ENCODE peak calls at places on chromosomes 7 and 10, in seven cellular contexts. U, M, T, G, B, C and O are unnamed samples.

GRCh38 chr7:156993021-156993924 is 17.2 kb downstream of the MNX1 start:
- DNase-seq in U (no peak), M (no peak), T (no peak), G (no peak), B (no peak), C (no peak), O (no peak)

GRCh38 chr7:1979591-1980560 is 252.9 kb downstream of the MAD1L1 start:
- DNase-seq in U (no peak), M (no peak), T (no peak), G (no peak), B (no peak), C (peak; percentile 61), O (peak; percentile 49)

GRCh38 chr10:51765284-51765971 is 66.0 kb upstream of the CSTF2T start:
- DNase-seq in U (no peak), M (no peak), T (no peak), G (no peak), B (no peak), C (no peak), O (no peak)

GRCh38 chr7:18693401-18693800 is 197.9 kb downstream of the HDAC9 start:
- DNase-seq in U (no peak), M (no peak), T (peak; percentile 43), G (peak; percentile 89), B (peak; percentile 56), C (peak; percentile 62), O (peak; percentile 21)

GRCh38 chr10:118238573-118239240 is 103.4 kb downstream of the FAM204A start:
- DNase-seq in U (no peak), M (no peak), T (no peak), G (peak; percentile 8), B (peak; percentile 44), C (no peak), O (no peak)

GRCh38 chr7:156975620-156976019 is 26.1 kb downstream of the NOM1 start:
- DNase-seq in U (no peak), M (no peak), T (no peak), G (no peak), B (no peak), C (peak; percentile 10), O (no peak)

GRCh38 chr10:52353960-52354394 is 39.9 kb downstream of the DKK1 start:
- DNase-seq in U (no peak), M (no peak), T (no peak), G (peak; percentile 73), B (peak; percentile 59), C (no peak), O (no peak)

GRCh38 chr10:44316187-44316921 is 68.5 kb downstream of the CXCL12 start:
- DNase-seq in U (no peak), M (peak; percentile 11), T (peak; percentile 16), G (no peak), B (no peak), C (peak; percentile 97), O (no peak)

GRCh38 chr7:5425507-5426225 is 2.0 kb upstream of the TNRC18 start:
- DNase-seq in U (peak; percentile 71), M (no peak), T (peak; percentile 89), G (peak; percentile 89), B (peak; percentile 77), C (peak; percentile 89), O (peak; percentile 69)

GRCh38 chr10:18113881-18114280 is 26.3 kb upstream of the CACNB2 start:
- DNase-seq in U (no peak), M (no peak), T (no peak), G (no peak), B (no peak), C (no peak), O (no peak)

GRCh38 chr7:7181519-7182155 is 707 bp upstream of the C1GALT1 start:
- DNase-seq in U (no peak), M (peak; percentile 49), T (peak; percentile 49), G (peak; percentile 28), B (no peak), C (peak; percentile 72), O (peak; percentile 16)

GRCh38 chr10:120423350-120424197 is 33.5 kb upstream of the PLPP4 start:
- DNase-seq in U (no peak), M (no peak), T (peak; percentile 67), G (peak; percentile 13), B (peak; percentile 61), C (peak; percentile 81), O (peak; percentile 54)

GRCh38 chr7:41891967-41892755 is 189.3 kb upstream of the INHBA start:
- DNase-seq in U (no peak), M (no peak), T (peak; percentile 28), G (no peak), B (no peak), C (peak; percentile 86), O (no peak)

GRCh38 chr10:76037531-76037930 is 606.1 kb downstream of the LRMDA start:
- DNase-seq in U (no peak), M (no peak), T (no peak), G (no peak), B (no peak), C (no peak), O (no peak)

GRCh38 chr7:96546426-96546825 is 163.2 kb downstream of the SEM1 start:
- DNase-seq in U (no peak), M (no peak), T (no peak), G (no peak), B (peak; percentile 3), C (no peak), O (no peak)

GRCh38 chr7:103338864-103339263 is 5.7 kb downstream of the DNAJC2 start:
- DNase-seq in U (no peak), M (no peak), T (no peak), G (no peak), B (no peak), C (no peak), O (no peak)

GRCh38 chr7:153245809-153246208 is 486.3 kb downstream of the ACTR3B start:
- DNase-seq in U (no peak), M (no peak), T (no peak), G (no peak), B (no peak), C (no peak), O (no peak)

GRCh38 chr7:142469653-142470335 is 211.9 kb upstream of the PRSS58 start:
- DNase-seq in U (no peak), M (no peak), T (no peak), G (no peak), B (no peak), C (no peak), O (no peak)

DNA sequence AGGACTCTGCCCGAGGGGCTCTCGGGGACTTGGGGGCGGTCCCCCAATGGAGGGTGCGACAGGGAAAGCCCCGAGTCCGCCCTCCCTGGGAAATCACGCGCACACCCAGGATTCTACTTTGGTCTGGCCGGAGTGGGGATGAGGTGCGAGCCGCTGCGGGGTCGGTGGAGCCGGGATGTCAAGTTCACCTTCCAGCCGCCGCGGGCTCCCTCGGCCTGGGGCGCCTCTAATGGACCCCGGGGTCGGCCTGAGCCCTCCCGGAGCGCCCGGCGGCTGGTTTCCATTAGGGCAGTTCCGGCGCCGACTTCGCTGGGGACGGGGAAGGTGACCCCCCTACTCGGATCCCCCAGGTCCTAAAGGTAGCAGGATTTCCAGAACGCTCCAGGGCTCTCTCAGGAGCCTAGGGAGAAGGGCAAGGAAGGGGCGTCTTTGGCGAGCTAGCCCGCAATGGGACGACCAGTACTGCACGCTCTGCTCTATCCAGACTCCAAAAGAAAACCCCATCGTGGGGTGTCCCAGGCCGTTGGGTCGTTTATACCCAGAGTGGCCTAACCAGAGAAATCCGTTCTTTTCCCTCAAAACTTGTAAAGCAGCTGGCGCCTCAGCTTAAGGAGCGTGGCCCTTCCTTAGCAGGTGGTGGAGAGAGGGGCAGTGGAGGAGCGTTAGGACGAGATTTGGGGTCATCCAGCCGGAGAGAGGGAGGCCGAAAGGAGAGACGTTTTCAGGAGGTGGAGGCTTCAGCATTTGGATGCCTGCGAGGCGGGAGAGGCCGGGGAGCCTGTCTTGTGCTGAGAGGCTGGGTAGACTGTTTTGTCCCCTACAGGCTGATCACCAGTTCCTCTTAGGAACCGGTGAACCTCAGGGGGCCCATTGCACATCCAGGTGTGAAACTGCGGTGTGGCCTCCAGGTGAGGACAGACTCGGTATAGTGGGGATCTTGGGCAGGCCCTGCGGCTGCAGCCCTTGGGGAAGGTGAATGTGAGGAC is 860 bp upstream of the WDR86 start:
- DNase-seq in U (no peak), M (peak; percentile 54), T (peak; percentile 71), G (no peak), B (no peak), C (peak; percentile 86), O (no peak)
- H3K27me3 ChIP-seq in U (peaks cover 97% of the 10 kb centered on the region), M (peaks cover 6% of the 10 kb centered on the region), T (peaks cover 82% of the 10 kb centered on the region), G (peaks cover 72% of the 10 kb centered on the region), B (peaks cover 21% of the 10 kb centered on the region), C (no peaks in the 10 kb centered on the region), O (no peaks in the 10 kb centered on the region)

GRCh38 chr10:92892706-92893054 is 44.4 kb downstream of the EXOC6 start:
- DNase-seq in U (no peak), M (no peak), T (no peak), G (no peak), B (no peak), C (no peak), O (no peak)
- H3K4me3 ChIP-seq in U (no peak overlapping the region), M (no peak overlapping the region), T (no peak overlapping the region), G (no peak overlapping the region), B (no peak overlapping the region), C (no peak overlapping the region), O (no peak overlapping the region)

GRCh38 chr10:88082391-88082790 is 219.0 kb downstream of the PTEN start:
- DNase-seq in U (no peak), M (no peak), T (no peak), G (no peak), B (no peak), C (no peak), O (no peak)
- H3K27ac ChIP-seq in U (no peak overlapping the region), M (no peak overlapping the region), T (no peak overlapping the region), G (no peak overlapping the region), B (no peak overlapping the region), C (no peak overlapping the region), O (no peak overlapping the region)

DNA sequence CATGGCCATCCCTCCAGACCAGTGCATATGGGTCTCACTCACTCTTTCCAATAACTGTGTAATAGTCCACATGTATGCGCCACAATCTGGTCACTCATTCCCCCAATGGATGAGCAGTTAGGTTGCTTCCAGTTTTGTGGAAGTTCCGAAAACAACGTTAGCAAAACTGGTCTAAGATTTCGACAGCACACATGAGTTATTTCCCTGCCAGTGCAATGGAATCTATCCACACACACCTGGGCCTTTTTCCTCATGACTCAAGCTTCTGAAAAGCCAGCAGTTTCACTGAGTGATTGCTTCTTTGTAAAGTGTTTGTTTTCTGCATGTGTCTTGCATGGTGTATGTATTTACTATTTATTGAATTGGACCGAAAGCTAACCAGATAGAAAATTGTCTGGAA is 58.8 kb upstream of the FHIP2A start:
- DNase-seq in U (no peak), M (no peak), T (no peak), G (no peak), B (peak; percentile 62), C (no peak), O (no peak)
- H3K27me3 ChIP-seq in U (no peaks in the 10 kb centered on the region), M (peaks cover 13% of the 10 kb centered on the region), T (peaks cover 29% of the 10 kb centered on the region), G (peaks cover 2% of the 10 kb centered on the region), B (no peaks in the 10 kb centered on the region), C (peaks cover 25% of the 10 kb centered on the region), O (no peaks in the 10 kb centered on the region)

GRCh38 chr10:93461124-93461806 is 20.9 kb downstream of the MYOF start:
- DNase-seq in U (no peak), M (no peak), T (no peak), G (peak; percentile 82), B (no peak), C (no peak), O (no peak)
- H3K4me3 ChIP-seq in U (no peak overlapping the region), M (no peak overlapping the region), T (no peak overlapping the region), G (no peak overlapping the region), B (no peak overlapping the region), C (no peak overlapping the region), O (no peak overlapping the region)

GRCh38 chr7:107993879-107994278 is 9.1 kb downstream of the LAMB1 start:
- DNase-seq in U (no peak), M (no peak), T (no peak), G (peak; percentile 46), B (no peak), C (no peak), O (no peak)
- H3K27ac ChIP-seq in U (peak overlapping the region; percentile 87), M (no peak overlapping the region), T (peak overlapping the region; percentile 84), G (peak overlapping the region; percentile 60), B (no peak overlapping the region), C (no peak overlapping the region), O (peak overlapping the region; percentile 80)

GRCh38 chr7:39332142-39332541 is 234.1 kb upstream of the YAE1 start:
- DNase-seq in U (no peak), M (no peak), T (peak; percentile 25), G (no peak), B (no peak), C (no peak), O (no peak)
- H3K27me3 ChIP-seq in U (peaks cover 6% of the 10 kb centered on the region), M (no peaks in the 10 kb centered on the region), T (no peaks in the 10 kb centered on the region), G (no peaks in the 10 kb centered on the region), B (no peaks in the 10 kb centered on the region), C (no peaks in the 10 kb centered on the region), O (no peaks in the 10 kb centered on the region)